ENCODE peak calls at places on chromosomes 16 and 17, in seven cellular contexts. B is activated effector memory CD4-positive, alpha-beta T cell treated with Interleukin-2 at 50 U/mL for 16 hours; S is Panc1; I is activated CD8-positive, alpha-beta memory T cell treated with anti-CD3 and anti-CD28 coated beads, Interleukin-2, amount 10 ng/mL, durations not matched to agents 7 days and 5 days; K is M059J; C is frontal cortex; A is GM18507. H is an unnamed sample.

GRCh38 chr17:8025176-8025911 is 13.5 kb upstream of the ALOX15B start:
- DNase-seq in S (no peak), C (no peak), I (no peak), K (no peak), B (no peak), A (no peak), H (no peak)

GRCh38 chr17:78766225-78766624 is 15.8 kb downstream of the CYTH1 start:
- DNase-seq in S (no peak), A (no peak), C (no peak), B (no peak), K (peak; percentile 23), I (no peak), H (no peak)

GRCh38 chr16:27769561-27770222 is 219.7 kb downstream of the KATNIP start:
- DNase-seq in A (no peak), I (no peak), B (no peak), C (no peak), S (no peak), K (peak; percentile 97), H (no peak)

GRCh38 chr16:57548424-57548823 is 6.0 kb downstream of the ADGRG5 start:
- DNase-seq in I (peak; percentile 34), S (no peak), C (no peak), K (no peak), B (no peak), A (no peak), H (no peak)

GRCh38 chr16:14324581-14324980 is 253.5 kb downstream of the MRTFB start:
- DNase-seq in A (no peak), I (no peak), K (no peak), B (no peak), C (no peak), S (no peak), H (no peak)

GRCh38 chr16:68370921-68371651 is 60.3 kb downstream of the PRMT7 start:
- DNase-seq in A (no peak), K (no peak), C (no peak), S (no peak), I (peak; percentile 80), B (peak; percentile 23), H (no peak)

GRCh38 chr17:15441315-15441714 is 26.1 kb downstream of the CDRT4 start:
- DNase-seq in K (no peak), C (no peak), B (no peak), S (no peak), I (no peak), A (no peak), H (no peak)

GRCh38 chr16:65548470-65548869 is 426.6 kb upstream of the CDH11 start:
- DNase-seq in S (no peak), C (no peak), A (no peak), K (peak; percentile 52), B (no peak), I (no peak), H (no peak)

GRCh38 chr17:43701318-43701743 is 39.6 kb upstream of the MEOX1 start:
- DNase-seq in A (peak; percentile 45), B (no peak), K (peak; percentile 97), C (no peak), I (peak; percentile 86), S (no peak), H (peak; percentile 37)

GRCh38 chr16:30532285-30533145 is 2.1 kb downstream of the ZNF747 start:
- DNase-seq in B (no peak), A (no peak), S (no peak), K (no peak), C (no peak), I (no peak), H (no peak)

H was measured in stimulated activated CD8-positive, alpha-beta memory T cell treated with anti-CD3 and anti-CD28 coated beads, Interleukin-15, amount 100 ng/mL, for 4 hours.